ENCODE peak calls at places on chromosomes 13 and 19, in nine cellular contexts. C is stimulated activated CD8-positive, alpha-beta memory T cell treated with anti-CD3 and anti-CD28 coated beads, Interleukin-4, amount 100 ng/mL, for 48 hours; B is HEK293T; P is activated CD8-positive, alpha-beta memory T cell treated with anti-CD3 and anti-CD28 coated beads for 24 hours; E is fibroblast of the conjunctiva; T is effector memory CD4-positive, alpha-beta T cell; J is NCI-H1930; G is endothelial cell; K is RCC 7860. A is an unnamed sample.

GRCh38 chr13:75705395-75705794 is 69.3 kb downstream of the LMO7 start:
- DNase-seq in C (no peak), B (no peak), P (no peak), E (no peak), T (no peak), J (no peak), G (no peak), K (peak; percentile 13), A (no peak)

GRCh38 chr13:31201341-31202024 is 1.7 kb downstream of the B3GLCT start:
- DNase-seq in C (no peak), B (no peak), P (no peak), E (no peak), T (no peak), J (no peak), G (no peak), K (peak; percentile 4), A (no peak)

GRCh38 chr19:29630661-29631060 is 24.6 kb downstream of the POP4 start:
- DNase-seq in C (no peak), B (no peak), P (no peak), E (no peak), T (no peak), J (no peak), G (no peak), K (no peak), A (no peak)

GRCh38 chr13:21074601-21075302 is 13.4 kb upstream of the LATS2 start:
- DNase-seq in C (peak; percentile 64), B (no peak), P (peak; percentile 65), E (no peak), T (no peak), J (no peak), G (peak; percentile 42), K (no peak), A (peak; percentile 46)

GRCh38 chr13:28716511-28716910 is 2.3 kb downstream of the SLC46A3 start:
- DNase-seq in C (no peak), B (no peak), P (no peak), E (no peak), T (no peak), J (no peak), G (no peak), K (peak; percentile 60), A (no peak)

GRCh38 chr19:49475995-49476880 is 2.2 kb downstream of the FLT3LG start:
- DNase-seq in C (peak; percentile 89), B (peak; percentile 75), P (peak; percentile 89), E (no peak), T (peak; percentile 39), J (peak; percentile 54), G (peak; percentile 88), K (no peak), A (peak; percentile 53)

GRCh38 chr13:46858163-46858562 is 38.7 kb downstream of the HTR2A start:
- DNase-seq in C (no peak), B (no peak), P (no peak), E (no peak), T (no peak), J (no peak), G (no peak), K (no peak), A (no peak)

GRCh38 chr19:31553112-31553843 is 204.0 kb upstream of the TSHZ3 start:
- DNase-seq in C (no peak), B (no peak), P (no peak), E (no peak), T (no peak), J (no peak), G (no peak), K (peak; percentile 20), A (no peak)

GRCh38 chr19:15249912-15250634 is 17.8 kb upstream of the EPHX3 start:
- DNase-seq in C (no peak), B (no peak), P (no peak), E (no peak), T (no peak), J (no peak), G (no peak), K (no peak), A (peak; percentile 94)

GRCh38 chr19:28289294-28290063 is 923.5 kb downstream of the UQCRFS1 start:
- DNase-seq in C (no peak), B (no peak), P (no peak), E (no peak), T (no peak), J (peak; percentile 58), G (no peak), K (no peak), A (peak; percentile 51)

A was measured in cardiac muscle cell.